ENCODE peak calls at places on chromosome 4, in five cellular contexts. One of them, this sample, is unnamed.

GRCh38 chr4:73434311-73434710 is 1.7 kb upstream of the AFP start:
- DNase-seq in astrocyte of the spinal cord: no peak
- DNase-seq in transverse colon: no peak
- DNase-seq in psoas muscle: no peak
- DNase-seq in CD8-positive, alpha-beta T cell: no peak
- DNase-seq in this sample: no peak

GRCh38 chr4:80295841-80296240 is 29.4 kb downstream of the FGF5 start:
- DNase-seq in CD8-positive, alpha-beta T cell: no peak
- DNase-seq in transverse colon: no peak
- DNase-seq in astrocyte of the spinal cord: no peak
- DNase-seq in psoas muscle: no peak
- DNase-seq in this sample: no peak

GRCh38 chr4:91621446-91621845 is 682.3 kb upstream of the GRID2 start:
- DNase-seq in astrocyte of the spinal cord: no peak
- DNase-seq in transverse colon: no peak
- DNase-seq in CD8-positive, alpha-beta T cell: no peak
- DNase-seq in psoas muscle: no peak
- DNase-seq in this sample: no peak

GRCh38 chr4:73853718-73854473 is 800 bp downstream of the PF4V1 start:
- DNase-seq in psoas muscle: no peak
- DNase-seq in transverse colon: no peak
- DNase-seq in astrocyte of the spinal cord: no peak
- DNase-seq in CD8-positive, alpha-beta T cell: no peak
- DNase-seq in this sample: no peak

GRCh38 chr4:176274441-176274840 is 5.4 kb upstream of the ASB5 start:
- DNase-seq in transverse colon: no peak
- DNase-seq in psoas muscle: no peak
- DNase-seq in astrocyte of the spinal cord: peak
- DNase-seq in CD8-positive, alpha-beta T cell: no peak
- DNase-seq in this sample: peak

GRCh38 chr4:143531773-143532491 is 18.4 kb downstream of the SMARCA5 start:
- DNase-seq in astrocyte of the spinal cord: peak
- DNase-seq in transverse colon: no peak
- DNase-seq in CD8-positive, alpha-beta T cell: no peak
- DNase-seq in psoas muscle: no peak
- DNase-seq in this sample: no peak

GRCh38 chr4:40164459-40164858 is 32.4 kb upstream of the RHOH start:
- DNase-seq in CD8-positive, alpha-beta T cell: no peak
- DNase-seq in astrocyte of the spinal cord: no peak
- DNase-seq in transverse colon: no peak
- DNase-seq in psoas muscle: no peak
- DNase-seq in this sample: no peak

GRCh38 chr4:93029774-93030173 is 726.0 kb downstream of the GRID2 start:
- DNase-seq in transverse colon: no peak
- DNase-seq in astrocyte of the spinal cord: no peak
- DNase-seq in CD8-positive, alpha-beta T cell: no peak
- DNase-seq in psoas muscle: no peak
- DNase-seq in this sample: no peak

GRCh38 chr4:57122959-57123358 is 12.8 kb upstream of the IGFBP7 start:
- DNase-seq in astrocyte of the spinal cord: no peak
- DNase-seq in CD8-positive, alpha-beta T cell: no peak
- DNase-seq in transverse colon: no peak
- DNase-seq in psoas muscle: no peak
- DNase-seq in this sample: no peak

GRCh38 chr4:8644966-8645752 is 52.6 kb downstream of the CPZ start:
- DNase-seq in psoas muscle: no peak
- DNase-seq in astrocyte of the spinal cord: no peak
- DNase-seq in transverse colon: no peak
- DNase-seq in CD8-positive, alpha-beta T cell: peak
- DNase-seq in this sample: no peak

GRCh38 chr4:125187621-125188176 is 127.1 kb upstream of the FAT4 start:
- DNase-seq in astrocyte of the spinal cord: peak
- DNase-seq in transverse colon: no peak
- DNase-seq in psoas muscle: no peak
- DNase-seq in CD8-positive, alpha-beta T cell: no peak
- DNase-seq in this sample: peak

GRCh38 chr4:100124715-100125114 is 65.6 kb downstream of the DDIT4L start:
- DNase-seq in psoas muscle: no peak
- DNase-seq in CD8-positive, alpha-beta T cell: no peak
- DNase-seq in astrocyte of the spinal cord: no peak
- DNase-seq in transverse colon: no peak
- DNase-seq in this sample: no peak

GRCh38 chr4:37951465-37952352 is 8.5 kb upstream of the PTTG2 start:
- DNase-seq in transverse colon: peak
- DNase-seq in astrocyte of the spinal cord: no peak
- DNase-seq in psoas muscle: no peak
- DNase-seq in CD8-positive, alpha-beta T cell: no peak
- DNase-seq in this sample: no peak
- TF ChIP-seq CTCF in transverse colon: no peak
- TF ChIP-seq CTCF in astrocyte of the spinal cord: no peak
- TF ChIP-seq CTCF in psoas muscle: no peak
- TF ChIP-seq CTCF in CD8-positive, alpha-beta T cell: no peak
- TF ChIP-seq CTCF in this sample: no peak

DNA sequence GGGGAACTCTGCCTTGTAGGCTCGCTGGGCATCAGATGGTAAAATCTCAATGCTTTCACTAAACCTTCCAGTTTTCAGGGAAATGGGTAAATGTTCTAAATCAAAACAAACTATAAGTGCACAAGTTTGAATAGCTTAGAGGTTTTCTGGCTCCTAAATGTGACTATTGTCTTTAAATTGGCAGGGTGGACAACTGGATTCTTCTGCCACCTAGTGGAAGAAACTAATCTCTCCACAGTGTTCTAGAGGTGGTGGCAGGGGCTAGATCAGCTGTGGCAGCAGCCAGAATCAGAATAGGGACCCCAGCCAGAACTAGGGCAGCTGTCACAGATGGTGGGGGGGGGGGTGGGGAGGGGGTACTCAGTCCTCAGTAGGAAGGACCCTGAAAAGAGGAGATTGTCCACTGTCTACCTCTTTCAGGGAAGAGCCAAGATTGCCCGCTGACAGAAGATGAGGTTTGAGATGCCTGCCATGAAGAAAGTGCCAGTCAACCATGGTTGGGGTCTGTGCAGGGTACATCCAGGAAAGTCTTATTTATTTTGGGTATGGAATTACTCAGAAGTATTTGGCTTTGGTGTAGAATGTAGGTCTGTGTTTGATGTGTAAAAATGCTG is 201.4 kb downstream of the CCNG2 start:
- DNase-seq in transverse colon: no peak
- DNase-seq in CD8-positive, alpha-beta T cell: no peak
- DNase-seq in psoas muscle: no peak
- DNase-seq in astrocyte of the spinal cord: peak
- DNase-seq in this sample: no peak
- TF ChIP-seq CTCF in transverse colon: peak
- TF ChIP-seq CTCF in CD8-positive, alpha-beta T cell: peak
- TF ChIP-seq CTCF in psoas muscle: peak
- TF ChIP-seq CTCF in astrocyte of the spinal cord: peak
- TF ChIP-seq CTCF in this sample: peak

DNA sequence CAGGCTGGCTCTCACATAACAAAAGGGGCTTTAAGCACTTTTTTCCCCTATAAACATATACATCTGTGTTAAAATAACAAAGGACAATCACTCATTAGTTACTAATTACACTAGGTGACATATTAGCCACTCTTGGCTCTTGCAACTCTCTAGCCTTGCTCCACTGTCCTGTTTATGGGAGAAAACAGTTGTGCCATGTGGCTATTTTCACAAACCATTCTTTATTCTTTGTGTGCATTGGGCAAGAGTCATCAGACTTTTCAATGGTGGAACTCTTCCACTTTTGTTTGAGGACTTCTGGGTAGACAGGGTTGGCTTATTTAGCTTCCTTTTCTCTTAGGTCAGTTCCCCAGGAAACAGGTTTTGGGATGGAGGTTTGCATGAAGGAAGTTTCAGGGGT is 16.0 kb upstream of the FAM149A start:
- DNase-seq in CD8-positive, alpha-beta T cell: no peak
- DNase-seq in transverse colon: no peak
- DNase-seq in psoas muscle: no peak
- DNase-seq in astrocyte of the spinal cord: no peak
- DNase-seq in this sample: no peak
- TF ChIP-seq CTCF in CD8-positive, alpha-beta T cell: no peak
- TF ChIP-seq CTCF in transverse colon: no peak
- TF ChIP-seq CTCF in psoas muscle: no peak
- TF ChIP-seq CTCF in astrocyte of the spinal cord: no peak
- TF ChIP-seq CTCF in this sample: no peak

DNA sequence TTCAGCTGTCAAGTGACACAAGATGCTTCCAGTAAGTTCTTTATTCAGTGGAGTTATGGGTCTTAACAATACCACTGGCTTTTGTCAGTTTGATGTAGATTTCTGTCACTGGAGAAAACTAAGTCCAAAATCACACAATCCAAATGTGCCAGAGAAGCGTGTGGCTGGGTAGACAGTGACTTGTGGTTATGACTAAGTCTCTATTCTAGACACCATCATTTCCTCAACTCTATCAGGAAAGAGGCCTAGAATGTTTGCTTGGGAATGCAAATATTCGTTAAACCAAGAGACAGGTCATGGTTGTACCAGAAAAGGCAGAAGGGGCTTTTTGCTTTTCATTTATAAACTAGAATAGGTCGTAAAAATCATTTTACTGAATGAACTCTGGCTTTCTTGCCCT is 54.4 kb upstream of the HS3ST1 start:
- DNase-seq in CD8-positive, alpha-beta T cell: no peak
- DNase-seq in astrocyte of the spinal cord: peak
- DNase-seq in psoas muscle: no peak
- DNase-seq in transverse colon: no peak
- DNase-seq in this sample: no peak
- TF ChIP-seq CTCF in CD8-positive, alpha-beta T cell: no peak
- TF ChIP-seq CTCF in astrocyte of the spinal cord: no peak
- TF ChIP-seq CTCF in psoas muscle: no peak
- TF ChIP-seq CTCF in transverse colon: no peak
- TF ChIP-seq CTCF in this sample: no peak

GRCh38 chr4:17785858-17786257 is 4.4 kb upstream of the FAM184B start:
- DNase-seq in CD8-positive, alpha-beta T cell: no peak
- DNase-seq in transverse colon: no peak
- DNase-seq in astrocyte of the spinal cord: no peak
- DNase-seq in psoas muscle: no peak
- DNase-seq in this sample: no peak
- TF ChIP-seq CTCF in CD8-positive, alpha-beta T cell: no peak
- TF ChIP-seq CTCF in transverse colon: no peak
- TF ChIP-seq CTCF in astrocyte of the spinal cord: no peak
- TF ChIP-seq CTCF in psoas muscle: no peak
- TF ChIP-seq CTCF in this sample: no peak

DNA sequence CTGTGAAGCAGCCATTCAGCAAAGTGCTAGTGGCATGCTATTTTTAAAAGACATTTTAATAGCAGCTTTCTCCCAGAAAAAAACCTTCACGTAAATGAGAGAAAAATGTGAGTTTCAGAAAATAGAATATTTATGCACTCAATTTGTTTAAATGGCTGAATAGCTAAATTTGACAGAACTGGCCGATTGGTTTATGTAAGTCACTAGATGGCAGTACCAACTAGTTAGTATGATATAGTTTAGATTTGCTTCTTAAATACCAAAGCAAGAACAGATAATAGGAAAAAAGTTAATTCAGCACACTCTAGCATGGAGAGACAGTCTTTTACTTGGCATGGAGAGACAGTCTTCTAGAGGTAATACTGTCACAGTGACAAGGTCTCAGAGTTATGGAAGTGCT is 250.1 kb downstream of the SNCA start:
- DNase-seq in CD8-positive, alpha-beta T cell: no peak
- DNase-seq in psoas muscle: no peak
- DNase-seq in transverse colon: no peak
- DNase-seq in astrocyte of the spinal cord: peak
- DNase-seq in this sample: peak
- TF ChIP-seq CTCF in CD8-positive, alpha-beta T cell: no peak
- TF ChIP-seq CTCF in psoas muscle: no peak
- TF ChIP-seq CTCF in transverse colon: no peak
- TF ChIP-seq CTCF in astrocyte of the spinal cord: peak
- TF ChIP-seq CTCF in this sample: peak

GRCh38 chr4:119170195-119170594 is 34.6 kb downstream of the MYOZ2 start:
- DNase-seq in psoas muscle: no peak
- DNase-seq in astrocyte of the spinal cord: no peak
- DNase-seq in CD8-positive, alpha-beta T cell: no peak
- DNase-seq in transverse colon: no peak
- DNase-seq in this sample: no peak
- TF ChIP-seq CTCF in psoas muscle: no peak
- TF ChIP-seq CTCF in astrocyte of the spinal cord: no peak
- TF ChIP-seq CTCF in CD8-positive, alpha-beta T cell: no peak
- TF ChIP-seq CTCF in transverse colon: no peak
- TF ChIP-seq CTCF in this sample: no peak

This sample was measured in AG09309.